ENCODE peak calls at places on chromosomes 2 and 18, in nine cellular contexts. Z is ELF-1; W is CD4-positive, CD25-positive, alpha-beta regulatory T cell; X is coronary artery; Y is foreskin fibroblast; U is NB4; A is activated CD8-positive, alpha-beta T cell treated with anti-CD3 and anti-CD28 coated beads for 36 hours; K is lower lobe of right lung; D is aorta. G is an unnamed sample.
A peak's percentile ranks its signal among the peaks of the same experiment; 100 is the strongest.

GRCh38 chr18:48702346-48703032 is 163.7 kb downstream of the CTIF start:
- DNase-seq in Z (no peak), W (peak; percentile 59), X (no peak), Y (no peak), U (no peak), A (peak; percentile 35), K (no peak), D (peak; percentile 21), G (no peak)

GRCh38 chr2:101109451-101110140 is 41.6 kb downstream of the TBC1D8 start:
- DNase-seq in Z (no peak), W (no peak), X (no peak), Y (no peak), U (peak; percentile 22), A (no peak), K (no peak), D (no peak), G (no peak)

GRCh38 chr2:191899442-191899841 is 52.6 kb upstream of the CAVIN2 start:
- DNase-seq in Z (no peak), W (no peak), X (no peak), Y (peak; percentile 84), U (no peak), A (no peak), K (no peak), D (no peak), G (no peak)

GRCh38 chr2:240966906-240967680 is 31.3 kb upstream of the SNED1 start:
- DNase-seq in Z (no peak), W (no peak), X (no peak), Y (no peak), U (no peak), A (no peak), K (peak; percentile 49), D (peak; percentile 42), G (no peak)

GRCh38 chr2:15334650-15335326 is 226.3 kb downstream of the NBAS start:
- DNase-seq in Z (no peak), W (no peak), X (no peak), Y (peak; percentile 8), U (no peak), A (no peak), K (no peak), D (no peak), G (no peak)

GRCh38 chr2:140808816-140809215 is 1322.0 kb downstream of the LRP1B start:
- DNase-seq in Z (peak; percentile 11), W (no peak), X (no peak), Y (no peak), U (peak; percentile 12), A (no peak), K (no peak), D (no peak), G (no peak)

GRCh38 chr18:76340410-76340809 is 154.6 kb downstream of the ZNF516 start:
- DNase-seq in Z (no peak), W (no peak), X (no peak), Y (no peak), U (no peak), A (no peak), K (no peak), D (no peak), G (no peak)

GRCh38 chr2:112725545-112726457 is 5.0 kb downstream of the NT5DC4 start:
- DNase-seq in Z (no peak), W (no peak), X (peak; percentile 53), Y (no peak), U (peak; percentile 52), A (no peak), K (no peak), D (no peak), G (no peak)

GRCh38 chr2:219155054-219155644 is 5.5 kb downstream of the NHEJ1 start:
- DNase-seq in Z (peak; percentile 63), W (peak; percentile 74), X (no peak), Y (no peak), U (peak; percentile 84), A (peak; percentile 36), K (no peak), D (no peak), G (no peak)

GRCh38 chr2:160510617-160511016 is 17.0 kb upstream of the RBMS1 start:
- DNase-seq in Z (peak; percentile 74), W (no peak), X (no peak), Y (no peak), U (peak; percentile 88), A (no peak), K (no peak), D (no peak), G (no peak)

G was measured in right atrium auricular region.